ENCODE peak calls at places on chromosomes 16 and 17, in ten cellular contexts. H is endothelial cell; F is kidney epithelial cell; L is NCI-H774; K is fibroblast of lung; W is activated T-cell treated with anti-CD3 and anti-CD28 coated beads, Interleukin-2, amount 50 U/mL, for 4 hours; B is PC-9; I is NCI-H446; N is NCI-H2081; O is KG1. Z is an unnamed sample.

GRCh38 chr17:49015924-49016774 is 19.0 kb downstream of the IGF2BP1 start:
- DNase-seq in O (no peak), W (no peak), L (no peak), H (no peak), N (no peak), I (no peak), K (no peak), F (no peak), B (no peak), Z (no peak)

GRCh38 chr17:67011527-67012175 is 32.7 kb upstream of the CACNG1 start:
- DNase-seq in H (no peak), K (no peak), W (no peak), I (no peak), B (no peak), L (no peak), O (no peak), N (no peak), F (no peak), Z (no peak)

GRCh38 chr17:50155115-50155819 is 4.8 kb upstream of the PPP1R9B start:
- DNase-seq in L (no peak), I (no peak), K (no peak), O (no peak), F (no peak), H (no peak), W (no peak), N (no peak), B (no peak), Z (no peak)

GRCh38 chr17:82018152-82019041 is 4.3 kb downstream of the CENPX start:
- DNase-seq in K (no peak), L (peak), B (no peak), N (peak), I (no peak), F (no peak), W (no peak), O (no peak), H (no peak), Z (no peak)

GRCh38 chr17:72609501-72609900 is 483.0 kb downstream of the SLC39A11 start:
- DNase-seq in W (no peak), H (no peak), B (peak), K (peak), N (no peak), I (no peak), F (no peak), O (no peak), L (no peak), Z (no peak)

GRCh38 chr17:81483862-81484194 is 28.8 kb downstream of the ACTG1 start:
- DNase-seq in H (no peak), L (no peak), I (no peak), K (no peak), W (no peak), N (no peak), O (no peak), B (no peak), F (no peak), Z (no peak)

GRCh38 chr16:72399811-72400210 is 227.9 kb upstream of the PMFBP1 start:
- DNase-seq in K (no peak), I (no peak), H (no peak), W (no peak), N (no peak), O (no peak), F (no peak), L (no peak), B (no peak), Z (no peak)

GRCh38 chr17:565506-565905 is 149.1 kb downstream of the VPS53 start:
- DNase-seq in O (no peak), N (no peak), K (no peak), F (no peak), B (no peak), W (no peak), L (no peak), H (peak), I (no peak), Z (no peak)

GRCh38 chr16:53985865-53986264 is 281.9 kb downstream of the FTO start:
- DNase-seq in B (no peak), I (no peak), K (no peak), L (no peak), N (no peak), O (no peak), H (no peak), F (no peak), W (no peak), Z (no peak)

GRCh38 chr16:82633964-82634600 is 7.3 kb downstream of the CDH13 start:
- DNase-seq in F (no peak), W (no peak), K (peak), L (no peak), O (no peak), I (no peak), B (no peak), H (no peak), N (no peak), Z (no peak)

GRCh38 chr17:76682306-76682705 is 28.5 kb downstream of the MXRA7 start:
- DNase-seq in I (no peak), W (no peak), L (no peak), F (no peak), N (no peak), K (peak), O (no peak), H (no peak), B (no peak), Z (no peak)

GRCh38 chr16:87324411-87325275 is 7.5 kb upstream of the C16orf95 start:
- DNase-seq in B (no peak), H (peak), F (no peak), W (peak), K (peak), L (no peak), I (no peak), N (peak), O (no peak), Z (no peak)

GRCh38 chr16:56137269-56137668 is 54.0 kb upstream of the GNAO1 start:
- DNase-seq in H (no peak), B (no peak), W (no peak), N (no peak), F (no peak), O (no peak), I (no peak), K (no peak), L (no peak), Z (no peak)

GRCh38 chr17:45924332-45924820 is 30.0 kb downstream of the MAPT start:
- DNase-seq in B (no peak), L (no peak), I (no peak), F (no peak), N (no peak), H (no peak), K (no peak), W (no peak), O (no peak), Z (no peak)

GRCh38 chr17:75693500-75694481 is 26.7 kb downstream of the SAP30BP start:
- DNase-seq in F (no peak), L (no peak), K (peak), W (no peak), B (no peak), I (peak), O (no peak), H (no peak), N (no peak), Z (peak)

GRCh38 chr17:7839890-7840260 is 5.9 kb downstream of the KDM6B start:
- DNase-seq in H (no peak), B (no peak), W (no peak), I (no peak), N (no peak), F (no peak), O (no peak), K (peak), L (no peak), Z (peak)

GRCh38 chr17:56441331-56441730 is 152.2 kb upstream of the NOG start:
- DNase-seq in H (no peak), K (peak), N (no peak), O (no peak), W (no peak), F (peak), L (no peak), I (no peak), B (no peak), Z (no peak)

GRCh38 chr17:78697122-78697845 is 84.8 kb downstream of the CYTH1 start:
- DNase-seq in F (no peak), L (no peak), O (no peak), K (peak), N (no peak), I (no peak), H (no peak), W (no peak), B (no peak), Z (no peak)

GRCh38 chr17:83081561-83082201 is 2.3 kb downstream of the METRNL start:
- DNase-seq in O (no peak), F (no peak), B (no peak), I (no peak), W (no peak), H (no peak), K (no peak), L (no peak), N (no peak), Z (no peak)

GRCh38 chr17:61221597-61222471 is 177.8 kb upstream of the TBX2 start:
- DNase-seq in O (peak), F (no peak), L (no peak), K (peak), B (no peak), N (no peak), I (no peak), W (no peak), H (no peak), Z (no peak)

GRCh38 chr17:80347948-80348351 is 67.0 kb upstream of the ENDOV start:
- DNase-seq in B (no peak), N (no peak), K (no peak), O (no peak), H (no peak), F (no peak), I (no peak), L (no peak), W (no peak), Z (peak)

GRCh38 chr16:23729503-23730424 is 16.7 kb upstream of the ERN2 start:
- DNase-seq in F (no peak), K (peak), L (no peak), I (no peak), H (no peak), N (no peak), B (peak), O (no peak), W (no peak), Z (no peak)

GRCh38 chr17:52517176-52517575 is 358.7 kb upstream of the CA10 start:
- DNase-seq in N (no peak), I (no peak), H (no peak), B (no peak), O (no peak), W (no peak), F (no peak), K (no peak), L (no peak), Z (no peak)

GRCh38 chr16:27367463-27368357 is 34.3 kb upstream of the IL21R start:
- DNase-seq in N (no peak), I (no peak), B (peak), L (peak), F (no peak), H (peak), W (peak), K (peak), O (peak), Z (peak)

GRCh38 chr17:43464046-43464445 is 19.7 kb upstream of the DHX8 start:
- DNase-seq in N (no peak), F (no peak), I (no peak), O (no peak), L (no peak), W (no peak), B (no peak), K (no peak), H (no peak), Z (no peak)

GRCh38 chr17:10447035-10447931 is 22.1 kb downstream of the MYH4 start:
- DNase-seq in O (no peak), K (no peak), F (no peak), H (no peak), I (no peak), B (no peak), N (no peak), W (no peak), L (no peak), Z (no peak)

GRCh38 chr16:58459344-58460218 is 40.4 kb upstream of the NDRG4 start:
- DNase-seq in K (peak), H (no peak), O (no peak), W (peak), B (peak), F (peak), N (no peak), I (no peak), L (no peak), Z (no peak)

GRCh38 chr16:81873221-81873620 is 94.1 kb downstream of the PLCG2 start:
- DNase-seq in K (no peak), O (no peak), W (no peak), I (no peak), H (no peak), F (no peak), B (no peak), L (no peak), N (no peak), Z (no peak)

GRCh38 chr17:57234252-57235092 is 21.9 kb upstream of the MSI2 start:
- DNase-seq in K (no peak), W (no peak), H (no peak), O (no peak), L (no peak), F (no peak), I (peak), B (no peak), N (peak), Z (no peak)

GRCh38 chr17:50148226-50149098 is 2.0 kb downstream of the PPP1R9B start:
- DNase-seq in N (no peak), O (no peak), H (peak), I (no peak), W (peak), L (no peak), K (peak), F (no peak), B (no peak), Z (no peak)

GRCh38 chr16:76464973-76465620 is 187.9 kb downstream of the CNTNAP4 start:
- DNase-seq in O (no peak), N (no peak), K (no peak), I (no peak), F (no peak), L (no peak), B (no peak), H (no peak), W (no peak), Z (no peak)

GRCh38 chr16:73095885-73096341 is 48.0 kb upstream of the ZFHX3 start:
- DNase-seq in W (no peak), I (no peak), O (no peak), H (no peak), F (no peak), B (no peak), K (no peak), L (no peak), N (no peak), Z (no peak)

GRCh38 chr17:12640364-12640763 is 25.3 kb upstream of the MYOCD start:
- DNase-seq in L (no peak), W (no peak), O (no peak), H (no peak), N (no peak), I (no peak), K (no peak), B (no peak), F (no peak), Z (no peak)

GRCh38 chr17:301681-302299 is 50.8 kb downstream of the RPH3AL start:
- DNase-seq in L (no peak), I (no peak), F (no peak), K (no peak), N (no peak), W (no peak), O (no peak), B (peak), H (no peak), Z (no peak)